ENCODE peak calls at places on chromosome 14, in five cellular contexts. C is amniotic stem cell, Q is islet precursor cell, R is NCI-H526 treated with DMSO at 0.1 percent for 48 hours, A is left ventricle myocardium inferior. O is an unnamed sample.
A peak's percentile ranks its signal among the peaks of the same experiment; 100 is the strongest.

GRCh38 chr14:105525326-105525725 is 1.1 kb upstream of the TMEM121 start:
- DNase-seq in Q (no peak), R (no peak), A (no peak), C (no peak), O (peak; percentile 11)

GRCh38 chr14:91140672-91141071 is 26.8 kb downstream of the DGLUCY start:
- DNase-seq in Q (peak; percentile 65), R (no peak), C (no peak), A (no peak), O (no peak)

GRCh38 chr14:101844219-101844618 is 82.7 kb downstream of the PPP2R5C start:
- DNase-seq in R (no peak), Q (no peak), C (no peak), A (peak; percentile 56), O (no peak)

GRCh38 chr14:59130472-59130871 is 58.0 kb upstream of the DAAM1 start:
- DNase-seq in Q (no peak), A (no peak), C (no peak), R (no peak), O (no peak)

GRCh38 chr14:69375722-69376121 is 22.4 kb downstream of the ERH start:
- DNase-seq in A (no peak), C (no peak), Q (no peak), R (no peak), O (no peak)

GRCh38 chr14:77040995-77041744 is 12.7 kb upstream of the IRF2BPL start:
- DNase-seq in C (no peak), Q (peak; percentile 59), R (peak; percentile 48), A (no peak), O (no peak)

GRCh38 chr14:53890611-53891091 is 66.0 kb downstream of the BMP4 start:
- DNase-seq in C (no peak), A (no peak), R (no peak), Q (peak; percentile 96), O (no peak)

GRCh38 chr14:39581474-39581873 is 149.2 kb upstream of the FBXO33 start:
- DNase-seq in C (no peak), Q (no peak), R (no peak), A (no peak), O (no peak)

GRCh38 chr14:51978566-51979398 is 10.6 kb upstream of the RTRAF start:
- DNase-seq in C (peak; percentile 35), A (peak; percentile 81), R (peak; percentile 15), Q (peak; percentile 91), O (peak; percentile 84)

GRCh38 chr14:79161576-79161975 is 991.4 kb downstream of the NRXN3 start:
- DNase-seq in C (no peak), A (no peak), R (no peak), Q (peak; percentile 79), O (no peak)

GRCh38 chr14:104434214-104435076 is 145.1 kb upstream of the C14orf180 start:
- DNase-seq in R (no peak), Q (peak; percentile 41), A (no peak), C (no peak), O (peak; percentile 21)

GRCh38 chr14:76904740-76905569 is 78.7 kb downstream of the LRRC74A start:
- DNase-seq in A (peak; percentile 52), R (no peak), C (peak; percentile 95), Q (peak; percentile 91), O (peak; percentile 77)

GRCh38 chr14:99316281-99317163 is 44.5 kb upstream of the BCL11B start:
- DNase-seq in R (no peak), A (no peak), Q (no peak), C (no peak), O (no peak)

GRCh38 chr14:64940336-64940910 is 2.1 kb downstream of the GPX2 start:
- DNase-seq in A (no peak), C (no peak), R (no peak), Q (no peak), O (no peak)

O was measured in Right ventricle myocardium inferior.